ENCODE peak calls at places on chromosomes 16 and 17, in ten cellular contexts. A is neural progenitor cell, H is T-cell, O is ELF-1, N is NCI-H1694, C is T-helper 22 cell, K is posterior cingulate gyrus, F is cardiac muscle cell, G is iPS-NIHi11, P is AG09309. R is an unnamed sample.
A peak's percentile ranks its signal among the peaks of the same experiment; 100 is the strongest.

GRCh38 chr17:36575028-36575427 is 16.7 kb upstream of the DHRS11 start:
- DNase-seq in O (no peak), K (no peak), G (no peak), C (no peak), P (no peak), N (no peak), A (no peak), F (no peak), H (no peak), R (no peak)

GRCh38 chr17:81395600-81396277 is 482 bp downstream of the BAHCC1 start:
- DNase-seq in F (no peak), K (no peak), N (no peak), O (peak; percentile 47), C (no peak), G (no peak), A (peak; percentile 58), H (no peak), P (no peak), R (no peak)

GRCh38 chr16:54936979-54937672 is 6.5 kb downstream of the IRX5 start:
- DNase-seq in H (no peak), G (peak; percentile 68), K (no peak), C (no peak), F (peak; percentile 48), A (peak; percentile 93), P (no peak), O (peak; percentile 81), N (no peak), R (no peak)

GRCh38 chr16:79717324-79717848 is 116.8 kb upstream of the MAF start:
- DNase-seq in F (no peak), P (no peak), G (no peak), K (no peak), C (no peak), H (no peak), A (no peak), N (no peak), O (peak; percentile 47), R (no peak)

GRCh38 chr17:79691931-79692330 is 38.8 kb upstream of the ENPP7 start:
- DNase-seq in C (no peak), F (peak; percentile 29), N (no peak), G (no peak), A (no peak), O (no peak), K (peak; percentile 36), H (no peak), P (no peak), R (peak; percentile 75)

GRCh38 chr17:79026345-79027273 is 2.6 kb downstream of the C1QTNF1 start:
- DNase-seq in F (peak; percentile 85), A (no peak), C (no peak), O (no peak), H (no peak), K (no peak), P (no peak), G (peak; percentile 21), N (no peak), R (no peak)

GRCh38 chr16:13322357-13322756 is 421.0 kb downstream of the SHISA9 start:
- DNase-seq in F (no peak), K (no peak), O (peak; percentile 78), C (no peak), P (no peak), H (no peak), G (no peak), N (no peak), A (no peak), R (no peak)

GRCh38 chr16:89004209-89004831 is 27.3 kb upstream of the CBFA2T3 start:
- DNase-seq in F (peak; percentile 54), P (no peak), O (peak; percentile 62), H (no peak), A (peak; percentile 54), G (no peak), K (no peak), N (no peak), C (no peak), R (no peak)

GRCh38 chr17:63930951-63931575 is 1.1 kb downstream of the CD79B start:
- DNase-seq in H (peak; percentile 27), F (peak; percentile 18), N (no peak), P (no peak), G (peak; percentile 81), A (peak; percentile 30), O (peak; percentile 66), K (no peak), C (peak; percentile 46), R (no peak)